ENCODE peak calls at places on chromosomes 16 and 17, in seven cellular contexts. M is adrenal gland, U is body of pancreas, J is SJSA1, T is astrocyte of the spinal cord, O is right lobe of liver, D is PC-3. L is an unnamed sample.

GRCh38 chr17:11404431-11404830 is 163.4 kb downstream of the SHISA6 start:
- DNase-seq in M (no peak), U (no peak), J (peak; percentile 54), T (no peak), O (no peak), D (peak; percentile 1), L (no peak)

GRCh38 chr17:78679495-78680395 is 102.3 kb downstream of the CYTH1 start:
- DNase-seq in M (no peak), U (no peak), J (no peak), T (no peak), O (no peak), D (no peak), L (no peak)

GRCh38 chr16:59113009-59113408 is 378.9 kb upstream of the GOT2 start:
- DNase-seq in M (no peak), U (no peak), J (no peak), T (no peak), O (no peak), D (no peak), L (no peak)

GRCh38 chr17:39231587-39232551 is 6.1 kb upstream of the STAC2 start:
- DNase-seq in M (no peak), U (peak; percentile 37), J (no peak), T (no peak), O (no peak), D (peak; percentile 15), L (peak; percentile 44)

GRCh38 chr17:34651267-34651955 is 72.0 kb downstream of the TMEM132E start:
- DNase-seq in M (no peak), U (no peak), J (no peak), T (no peak), O (no peak), D (no peak), L (no peak)

GRCh38 chr16:25014500-25015147 is 545 bp downstream of the ARHGAP17 start:
- DNase-seq in M (peak; percentile 54), U (peak; percentile 51), J (peak; percentile 67), T (peak; percentile 42), O (peak; percentile 69), D (peak; percentile 39), L (peak; percentile 57)

GRCh38 chr16:49969356-49970030 is 55.5 kb upstream of the CNEP1R1 start:
- DNase-seq in M (no peak), U (no peak), J (no peak), T (peak; percentile 19), O (no peak), D (no peak), L (peak; percentile 30)

GRCh38 chr16:55263271-55264250 is 60.4 kb upstream of the IRX6 start:
- DNase-seq in M (no peak), U (no peak), J (no peak), T (no peak), O (no peak), D (no peak), L (no peak)

GRCh38 chr16:78307824-78308528 is 208.5 kb downstream of the WWOX start:
- DNase-seq in M (no peak), U (no peak), J (no peak), T (no peak), O (no peak), D (peak; percentile 53), L (no peak)

GRCh38 chr17:17959520-17960361 is 12.5 kb downstream of the TOM1L2 start:
- DNase-seq in M (no peak), U (no peak), J (peak; percentile 49), T (peak; percentile 72), O (no peak), D (no peak), L (peak; percentile 49)

GRCh38 chr16:88810166-88810867 is 1.4 kb downstream of the APRT start:
- DNase-seq in M (no peak), U (no peak), J (no peak), T (no peak), O (no peak), D (peak; percentile 22), L (no peak)

GRCh38 chr17:78329263-78330059 is 30.4 kb downstream of the SOCS3 start:
- DNase-seq in M (no peak), U (no peak), J (peak; percentile 85), T (peak; percentile 90), O (no peak), D (peak; percentile 72), L (peak; percentile 79)

GRCh38 chr17:11369570-11369969 is 128.6 kb downstream of the SHISA6 start:
- DNase-seq in M (no peak), U (no peak), J (no peak), T (no peak), O (no peak), D (no peak), L (no peak)

GRCh38 chr16:50499254-50499653 is 48.9 kb upstream of the NKD1 start:
- DNase-seq in M (no peak), U (no peak), J (no peak), T (no peak), O (no peak), D (no peak), L (no peak)

GRCh38 chr17:37466471-37466870 is 23.2 kb upstream of the DUSP14 start:
- DNase-seq in M (no peak), U (no peak), J (no peak), T (no peak), O (no peak), D (peak; percentile 73), L (no peak)

GRCh38 chr16:35735403-35736251 is 2276.2 kb downstream of the TP53TG3F start:
- DNase-seq in M (no peak), U (no peak), J (no peak), T (no peak), O (no peak), D (no peak), L (no peak)

GRCh38 chr17:14886200-14886739 is 378.9 kb downstream of the PMP22 start:
- DNase-seq in M (no peak), U (no peak), J (no peak), T (peak; percentile 1), O (no peak), D (peak; percentile 53), L (peak; percentile 35)

GRCh38 chr16:24991349-24991748 is 23.8 kb downstream of the ARHGAP17 start:
- DNase-seq in M (no peak), U (no peak), J (peak; percentile 23), T (no peak), O (no peak), D (no peak), L (no peak)

GRCh38 chr17:48051706-48052486 is 3.7 kb downstream of the NFE2L1 start:
- DNase-seq in M (peak; percentile 72), U (peak; percentile 37), J (peak; percentile 85), T (peak; percentile 96), O (peak; percentile 82), D (no peak), L (peak; percentile 98)

GRCh38 chr17:59402760-59403159 is 71.3 kb downstream of the YPEL2 start:
- DNase-seq in M (no peak), U (no peak), J (no peak), T (no peak), O (no peak), D (no peak), L (no peak)

GRCh38 chr17:80092959-80093358 is 8.4 kb upstream of the GAA start:
- DNase-seq in M (no peak), U (no peak), J (no peak), T (no peak), O (no peak), D (no peak), L (peak; percentile 32)

GRCh38 chr16:88799569-88800276 is 3.9 kb upstream of the CDT1 start:
- DNase-seq in M (peak; percentile 18), U (no peak), J (no peak), T (no peak), O (no peak), D (no peak), L (no peak)

GRCh38 chr17:63573634-63574033 is 23.4 kb downstream of the DCAF7 start:
- DNase-seq in M (no peak), U (no peak), J (no peak), T (no peak), O (no peak), D (peak; percentile 37), L (no peak)

GRCh38 chr16:30758988-30759461 is 2.8 kb downstream of the CFAP119 start:
- DNase-seq in M (no peak), U (no peak), J (no peak), T (no peak), O (no peak), D (no peak), L (no peak)

DNA sequence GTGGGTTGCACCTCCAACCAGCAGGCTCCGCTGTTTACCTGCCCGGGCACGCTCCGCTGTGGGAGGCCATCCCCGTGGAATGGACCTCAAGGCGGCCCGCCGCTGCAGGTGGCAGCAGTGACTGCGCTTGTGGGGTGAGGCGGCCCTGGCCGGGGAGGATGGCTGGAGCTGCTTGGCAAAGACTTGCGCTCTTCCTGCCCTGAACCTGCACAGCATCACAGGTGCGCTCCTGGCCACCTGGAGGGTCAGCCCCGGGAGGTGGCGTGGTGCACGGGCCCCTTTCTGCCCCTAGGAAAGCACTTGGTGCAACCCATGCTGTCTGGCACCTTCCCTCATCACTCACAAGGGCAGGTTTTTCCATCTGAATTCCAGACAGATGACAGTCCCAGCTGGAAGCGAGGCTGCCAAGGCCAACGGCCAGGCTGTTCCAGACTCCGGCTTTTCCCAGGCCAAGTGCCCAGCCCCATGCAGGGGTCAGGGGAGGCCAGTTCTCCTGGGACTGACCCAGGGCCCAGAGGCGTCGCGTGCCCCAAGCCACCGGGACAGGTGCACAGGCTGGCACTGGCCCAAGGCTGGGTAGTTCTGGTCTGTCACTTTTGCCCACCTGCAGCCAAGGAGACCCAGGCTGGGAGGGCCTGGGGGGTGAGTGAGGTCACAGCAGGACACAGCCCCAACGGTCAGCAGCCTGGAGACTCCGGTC is 13.3 kb downstream of the UTS2R start:
- DNase-seq in M (peak; percentile 85), U (peak; percentile 85), J (peak; percentile 69), T (no peak), O (peak; percentile 90), D (peak; percentile 81), L (no peak)
- H3K4me3 ChIP-seq in M (no peak overlapping the region), U (no peak overlapping the region), J (no peak overlapping the region), T (no peak overlapping the region), O (no peak overlapping the region), D (peak overlapping the region; percentile 55), L (no peak overlapping the region)

GRCh38 chr16:11978080-11978479 is 1.5 kb downstream of the SNX29 start:
- DNase-seq in M (no peak), U (no peak), J (no peak), T (no peak), O (no peak), D (no peak), L (no peak)
- H3K4me3 ChIP-seq in M (no peak overlapping the region), U (no peak overlapping the region), J (no peak overlapping the region), T (no peak overlapping the region), O (no peak overlapping the region), D (peak overlapping the region; percentile 96), L (no peak overlapping the region)

GRCh38 chr17:68182940-68183551 is 64.8 kb upstream of the AMZ2 start:
- DNase-seq in M (no peak), U (no peak), J (no peak), T (no peak), O (no peak), D (peak; percentile 73), L (no peak)
- H3K4me3 ChIP-seq in M (no peak overlapping the region), U (no peak overlapping the region), J (no peak overlapping the region), T (no peak overlapping the region), O (no peak overlapping the region), D (no peak overlapping the region), L (no peak overlapping the region)

DNA sequence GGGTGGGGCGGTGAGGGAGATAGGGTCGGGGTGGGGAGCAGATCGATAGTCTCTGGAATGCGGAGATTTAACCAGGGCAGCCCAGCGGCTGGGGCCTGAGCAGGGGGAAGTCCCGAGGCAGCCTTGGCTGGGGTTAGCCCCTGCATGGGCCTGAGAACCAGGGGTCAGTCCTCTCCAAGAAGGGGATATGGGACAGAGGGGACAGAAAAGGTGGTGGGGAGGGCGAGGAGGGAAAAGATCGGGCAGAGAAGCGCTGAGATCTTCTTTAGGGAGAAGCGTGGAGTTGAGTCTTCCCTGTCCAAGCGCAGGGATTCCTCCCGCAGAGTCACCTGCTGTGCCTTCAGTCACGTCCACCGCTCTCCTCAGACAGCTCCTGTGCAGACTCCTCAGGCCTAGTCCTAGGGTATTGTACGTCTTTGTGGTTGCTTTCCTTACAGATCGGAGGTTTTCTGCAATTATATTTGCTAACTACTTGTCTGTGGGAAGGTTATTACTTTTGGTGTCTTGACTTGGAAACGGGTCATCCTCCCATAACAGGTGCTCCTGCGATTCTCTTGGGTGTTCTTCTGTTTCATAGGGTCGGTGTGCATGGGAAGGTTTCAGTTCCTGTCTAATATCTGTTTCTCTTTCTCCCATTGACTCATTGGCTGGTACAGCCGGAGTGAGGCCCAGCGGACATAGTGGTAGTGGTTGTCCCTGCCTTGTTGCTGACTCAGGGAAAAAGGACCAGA is 952 bp downstream of the CD300A start:
- DNase-seq in M (no peak), U (no peak), J (no peak), T (no peak), O (no peak), D (no peak), L (no peak)
- H3K4me3 ChIP-seq in M (no peak overlapping the region), U (no peak overlapping the region), J (no peak overlapping the region), T (no peak overlapping the region), O (no peak overlapping the region), D (no peak overlapping the region), L (no peak overlapping the region)